ENCODE peak calls at places on chromosomes 3 and 15, in nine cellular contexts. J is NCI-H460; W is kidney; A is transverse colon; B is uterus; X is germinal center; O is stimulated activated CD4-positive, alpha-beta T cell treated with anti-CD3 and anti-CD28 coated beads, Interleukin-1b, Interleukin-23, amount 100 ng/mL, for 4 hours; V is HT-29; D is cardiac muscle cell. R is an unnamed sample.

GRCh38 chr3:106534206-106534605 is 665.4 kb upstream of the CBLB start:
- DNase-seq in J (no peak), W (no peak), A (peak; percentile 8), B (no peak), X (no peak), O (peak; percentile 6), V (no peak), D (peak; percentile 53), R (peak; percentile 91)

GRCh38 chr3:157058392-157059071 is 101.4 kb downstream of the CCNL1 start:
- DNase-seq in J (no peak), W (no peak), A (no peak), B (no peak), X (no peak), O (no peak), V (no peak), D (no peak), R (no peak)

GRCh38 chr3:43389388-43390254 is 103.3 kb downstream of the SNRK start:
- DNase-seq in J (peak; percentile 1), W (no peak), A (peak; percentile 47), B (peak; percentile 55), X (no peak), O (peak; percentile 24), V (no peak), D (peak; percentile 87), R (peak; percentile 57)

GRCh38 chr3:184513276-184514150 is 48.1 kb upstream of the EPHB3 start:
- DNase-seq in J (peak; percentile 66), W (peak; percentile 92), A (peak; percentile 87), B (peak; percentile 85), X (peak; percentile 88), O (peak; percentile 76), V (peak; percentile 80), D (peak; percentile 83), R (peak; percentile 92)

GRCh38 chr3:78887029-78887428 is 880.8 kb downstream of the ROBO1 start:
- DNase-seq in J (no peak), W (no peak), A (no peak), B (no peak), X (no peak), O (no peak), V (no peak), D (peak; percentile 70), R (peak; percentile 63)

GRCh38 chr15:78280289-78281072 is 16.1 kb downstream of the DNAJA4 start:
- DNase-seq in J (no peak), W (no peak), A (no peak), B (no peak), X (no peak), O (no peak), V (no peak), D (no peak), R (no peak)

GRCh38 chr3:174002543-174002942 is 605.0 kb downstream of the NLGN1 start:
- DNase-seq in J (no peak), W (no peak), A (no peak), B (no peak), X (no peak), O (no peak), V (peak; percentile 42), D (peak; percentile 1), R (no peak)

GRCh38 chr15:25481208-25481862 is 42.5 kb upstream of the UBE3A start:
- DNase-seq in J (no peak), W (no peak), A (peak; percentile 8), B (no peak), X (no peak), O (no peak), V (no peak), D (no peak), R (peak; percentile 80)

GRCh38 chr15:36501063-36501678 is 78.3 kb upstream of the CDIN1 start:
- DNase-seq in J (peak; percentile 69), W (no peak), A (no peak), B (peak; percentile 29), X (no peak), O (no peak), V (peak; percentile 93), D (peak; percentile 85), R (peak; percentile 85)

GRCh38 chr3:186354100-186354499 is 7.9 kb downstream of the DGKG start:
- DNase-seq in J (no peak), W (no peak), A (no peak), B (no peak), X (no peak), O (no peak), V (no peak), D (no peak), R (no peak)

GRCh38 chr15:72962054-72962702 is 90.1 kb upstream of the NEO1 start:
- DNase-seq in J (no peak), W (no peak), A (peak; percentile 37), B (no peak), X (no peak), O (no peak), V (no peak), D (no peak), R (no peak)

GRCh38 chr15:38367476-38367875 is 86.5 kb upstream of the FAM98B start:
- DNase-seq in J (no peak), W (no peak), A (no peak), B (no peak), X (no peak), O (no peak), V (no peak), D (peak; percentile 55), R (peak; percentile 62)

GRCh38 chr15:43150171-43150929 is 17.0 kb downstream of the TMEM62 start:
- DNase-seq in J (no peak), W (no peak), A (no peak), B (no peak), X (no peak), O (no peak), V (peak; percentile 31), D (peak; percentile 84), R (peak; percentile 66)

GRCh38 chr15:62709261-62709660 is 333.3 kb upstream of the TPM1 start:
- DNase-seq in J (no peak), W (no peak), A (no peak), B (no peak), X (no peak), O (no peak), V (no peak), D (no peak), R (no peak)

GRCh38 chr3:160928183-160928718 is 172.2 kb downstream of the PPM1L start:
- DNase-seq in J (no peak), W (no peak), A (no peak), B (no peak), X (no peak), O (no peak), V (peak; percentile 22), D (peak; percentile 3), R (no peak)

GRCh38 chr3:58874248-58874741 is 175.5 kb downstream of the CFAP20DC start:
- DNase-seq in J (no peak), W (no peak), A (no peak), B (no peak), X (no peak), O (no peak), V (no peak), D (no peak), R (peak; percentile 5)